ENCODE peak calls at places on chromosomes 5 and 9, in four cellular contexts. One of them, this sample, is unnamed.

GRCh38 chr5:103475629-103476240 is 86.9 kb downstream of the NUDT12 start:
- ATAC-seq in activated naive CD8-positive, alpha-beta T cell treated with anti-CD3 and anti-CD28 coated beads, Interleukin-2, amount 50 U/mL, for 24 hours: no peak
- ATAC-seq in effector memory CD8-positive, alpha-beta T cell: no peak
- ATAC-seq in left ventricle myocardium superior: peak
- ATAC-seq in this sample: no peak

GRCh38 chr9:99465231-99465891 is 243.3 kb downstream of the SEC61B start:
- ATAC-seq in activated naive CD8-positive, alpha-beta T cell treated with anti-CD3 and anti-CD28 coated beads, Interleukin-2, amount 50 U/mL, for 24 hours: no peak
- ATAC-seq in effector memory CD8-positive, alpha-beta T cell: no peak
- ATAC-seq in left ventricle myocardium superior: no peak
- ATAC-seq in this sample: no peak

GRCh38 chr5:157533011-157533481 is 42.5 kb downstream of the ADAM19 start:
- ATAC-seq in activated naive CD8-positive, alpha-beta T cell treated with anti-CD3 and anti-CD28 coated beads, Interleukin-2, amount 50 U/mL, for 24 hours: no peak
- ATAC-seq in effector memory CD8-positive, alpha-beta T cell: no peak
- ATAC-seq in left ventricle myocardium superior: peak
- ATAC-seq in this sample: no peak

GRCh38 chr9:82184524-82184923 is 196.0 kb downstream of the SPATA31D1 start:
- ATAC-seq in activated naive CD8-positive, alpha-beta T cell treated with anti-CD3 and anti-CD28 coated beads, Interleukin-2, amount 50 U/mL, for 24 hours: no peak
- ATAC-seq in effector memory CD8-positive, alpha-beta T cell: no peak
- ATAC-seq in left ventricle myocardium superior: no peak
- ATAC-seq in this sample: no peak

GRCh38 chr5:173963107-173963506 is 25.9 kb upstream of the C5orf47 start:
- ATAC-seq in activated naive CD8-positive, alpha-beta T cell treated with anti-CD3 and anti-CD28 coated beads, Interleukin-2, amount 50 U/mL, for 24 hours: no peak
- ATAC-seq in effector memory CD8-positive, alpha-beta T cell: no peak
- ATAC-seq in left ventricle myocardium superior: peak
- ATAC-seq in this sample: no peak

GRCh38 chr9:94950733-94951590 is 224.5 kb downstream of the AOPEP start:
- ATAC-seq in activated naive CD8-positive, alpha-beta T cell treated with anti-CD3 and anti-CD28 coated beads, Interleukin-2, amount 50 U/mL, for 24 hours: peak
- ATAC-seq in effector memory CD8-positive, alpha-beta T cell: peak
- ATAC-seq in left ventricle myocardium superior: peak
- ATAC-seq in this sample: peak

GRCh38 chr9:90025816-90026215 is 421.0 kb downstream of the GADD45G start:
- ATAC-seq in activated naive CD8-positive, alpha-beta T cell treated with anti-CD3 and anti-CD28 coated beads, Interleukin-2, amount 50 U/mL, for 24 hours: no peak
- ATAC-seq in effector memory CD8-positive, alpha-beta T cell: no peak
- ATAC-seq in left ventricle myocardium superior: peak
- ATAC-seq in this sample: no peak

GRCh38 chr9:4987996-4988421 is 2.9 kb downstream of the JAK2 start:
- ATAC-seq in activated naive CD8-positive, alpha-beta T cell treated with anti-CD3 and anti-CD28 coated beads, Interleukin-2, amount 50 U/mL, for 24 hours: no peak
- ATAC-seq in effector memory CD8-positive, alpha-beta T cell: no peak
- ATAC-seq in left ventricle myocardium superior: no peak
- ATAC-seq in this sample: no peak

GRCh38 chr9:114203410-114204140 is 48.2 kb downstream of the COL27A1 start:
- ATAC-seq in activated naive CD8-positive, alpha-beta T cell treated with anti-CD3 and anti-CD28 coated beads, Interleukin-2, amount 50 U/mL, for 24 hours: no peak
- ATAC-seq in effector memory CD8-positive, alpha-beta T cell: no peak
- ATAC-seq in left ventricle myocardium superior: no peak
- ATAC-seq in this sample: no peak

GRCh38 chr9:85430659-85431370 is 310.9 kb downstream of the AGTPBP1 start:
- ATAC-seq in activated naive CD8-positive, alpha-beta T cell treated with anti-CD3 and anti-CD28 coated beads, Interleukin-2, amount 50 U/mL, for 24 hours: no peak
- ATAC-seq in effector memory CD8-positive, alpha-beta T cell: no peak
- ATAC-seq in left ventricle myocardium superior: peak
- ATAC-seq in this sample: no peak

GRCh38 chr5:42274913-42275312 is 148.3 kb upstream of the GHR start:
- ATAC-seq in activated naive CD8-positive, alpha-beta T cell treated with anti-CD3 and anti-CD28 coated beads, Interleukin-2, amount 50 U/mL, for 24 hours: no peak
- ATAC-seq in effector memory CD8-positive, alpha-beta T cell: no peak
- ATAC-seq in left ventricle myocardium superior: no peak
- ATAC-seq in this sample: no peak

GRCh38 chr5:131406076-131406475 is 142.2 kb downstream of the CDC42SE2 start:
- ATAC-seq in activated naive CD8-positive, alpha-beta T cell treated with anti-CD3 and anti-CD28 coated beads, Interleukin-2, amount 50 U/mL, for 24 hours: no peak
- ATAC-seq in effector memory CD8-positive, alpha-beta T cell: no peak
- ATAC-seq in left ventricle myocardium superior: no peak
- ATAC-seq in this sample: no peak

GRCh38 chr5:31866166-31866565 is 227.2 kb downstream of the PDZD2 start:
- ATAC-seq in activated naive CD8-positive, alpha-beta T cell treated with anti-CD3 and anti-CD28 coated beads, Interleukin-2, amount 50 U/mL, for 24 hours: no peak
- ATAC-seq in effector memory CD8-positive, alpha-beta T cell: no peak
- ATAC-seq in left ventricle myocardium superior: no peak
- ATAC-seq in this sample: no peak

GRCh38 chr5:173016621-173017046 is 33.1 kb downstream of the ATP6V0E1 start:
- ATAC-seq in activated naive CD8-positive, alpha-beta T cell treated with anti-CD3 and anti-CD28 coated beads, Interleukin-2, amount 50 U/mL, for 24 hours: peak
- ATAC-seq in effector memory CD8-positive, alpha-beta T cell: no peak
- ATAC-seq in left ventricle myocardium superior: peak
- ATAC-seq in this sample: peak